ENCODE peak calls at places on chromosomes 13 and 19, in ten cellular contexts. A is transverse colon, H is upper lobe of left lung, C is suprapubic skin, J is K562, M is HCT116, G is sigmoid colon, S is breast epithelium, R is stomach, T is H1. W is an unnamed sample.

GRCh38 chr13:39044536-39044935 is 6.3 kb downstream of the NHLRC3 start:
- DNase-seq in C (no peak), G (no peak), S (no peak), R (no peak), A (no peak), J (no peak), T (no peak), H (no peak), M (no peak), W (no peak)

GRCh38 chr19:416416-416815 is 7.5 kb upstream of the C2CD4C start:
- DNase-seq in G (no peak), R (no peak), J (no peak), C (peak; percentile 29), S (no peak), H (peak; percentile 41), M (no peak), A (no peak), T (no peak), W (no peak)

GRCh38 chr13:37326319-37326718 is 220.9 kb upstream of the CSNK1A1L start:
- DNase-seq in C (no peak), J (no peak), R (no peak), G (no peak), A (no peak), T (no peak), H (no peak), S (no peak), M (no peak), W (no peak)

GRCh38 chr13:94590744-94591143 is 5.2 kb downstream of the TGDS start:
- DNase-seq in A (no peak), S (no peak), M (no peak), J (no peak), C (no peak), H (no peak), G (no peak), T (no peak), R (no peak), W (no peak)

GRCh38 chr13:57631607-57632275 is at the start of gene PCDH17:
- DNase-seq in T (no peak), G (no peak), R (peak; percentile 34), S (no peak), H (peak; percentile 37), C (no peak), A (peak; percentile 7), M (no peak), J (no peak), W (no peak)

GRCh38 chr19:8571006-8571411 is 6.2 kb downstream of the MYO1F start:
- DNase-seq in M (no peak), G (no peak), C (peak; percentile 62), H (no peak), A (peak; percentile 55), R (peak; percentile 47), T (no peak), J (no peak), S (no peak), W (no peak)

GRCh38 chr13:26605845-26606244 is 48.4 kb downstream of the WASF3 start:
- DNase-seq in R (no peak), J (peak; percentile 7), C (no peak), T (peak; percentile 25), H (no peak), M (no peak), G (no peak), A (no peak), S (no peak), W (no peak)

GRCh38 chr13:100394005-100394695 is 194.4 kb downstream of the GGACT start:
- DNase-seq in J (no peak), G (no peak), H (no peak), C (no peak), M (peak; percentile 86), S (no peak), A (no peak), T (no peak), R (no peak), W (no peak)

GRCh38 chr13:26899153-26899552 is 138.6 kb upstream of the GPR12 start:
- DNase-seq in S (no peak), A (no peak), M (no peak), G (peak; percentile 5), C (no peak), T (no peak), R (no peak), J (no peak), H (no peak), W (no peak)

GRCh38 chr13:101401196-101401595 is 15.1 kb downstream of the NALCN start:
- DNase-seq in H (no peak), A (no peak), T (no peak), J (no peak), G (no peak), S (no peak), M (no peak), R (no peak), C (no peak), W (no peak)

GRCh38 chr13:100657881-100658315 is 16.7 kb downstream of the TMTC4 start:
- DNase-seq in T (no peak), J (no peak), S (no peak), H (no peak), R (no peak), A (no peak), G (no peak), M (no peak), C (no peak), W (no peak)

GRCh38 chr19:1672038-1672768 is 19.8 kb upstream of the TCF3 start:
- DNase-seq in H (peak; percentile 92), S (no peak), A (peak; percentile 45), M (no peak), R (no peak), T (no peak), J (peak; percentile 84), G (no peak), C (peak; percentile 64), W (no peak)

GRCh38 chr19:35856001-35856400 is 710 bp upstream of the KIRREL2 start:
- DNase-seq in H (no peak), S (no peak), C (no peak), T (no peak), M (no peak), J (no peak), A (no peak), R (no peak), G (no peak), W (no peak)

GRCh38 chr13:72986197-72986596 is 72.6 kb upstream of the KLF5 start:
- DNase-seq in S (no peak), C (no peak), J (no peak), G (no peak), R (no peak), H (no peak), A (no peak), T (no peak), M (no peak), W (no peak)

GRCh38 chr19:52230685-52231084 is 38.7 kb upstream of the ZNF766 start:
- DNase-seq in J (no peak), C (no peak), G (no peak), H (no peak), R (no peak), A (no peak), T (no peak), M (no peak), S (no peak), W (no peak)

GRCh38 chr13:35768126-35768525 is 291.6 kb upstream of the MAB21L1 start:
- DNase-seq in M (no peak), R (no peak), C (no peak), A (no peak), J (no peak), H (no peak), T (no peak), S (no peak), G (no peak), W (no peak)

GRCh38 chr19:17021793-17022590 is 4.6 kb downstream of the CPAMD8 start:
- DNase-seq in T (no peak), A (no peak), S (peak; percentile 51), M (no peak), R (no peak), J (no peak), G (no peak), H (no peak), C (no peak), W (no peak)
- TF ChIP-seq POLR2AphosphoS5 in T (no peak), A (no peak), S (no peak), M (no peak), R (no peak), J (no peak), G (no peak), H (peak; percentile 14), C (no peak), W (no peak)

DNA sequence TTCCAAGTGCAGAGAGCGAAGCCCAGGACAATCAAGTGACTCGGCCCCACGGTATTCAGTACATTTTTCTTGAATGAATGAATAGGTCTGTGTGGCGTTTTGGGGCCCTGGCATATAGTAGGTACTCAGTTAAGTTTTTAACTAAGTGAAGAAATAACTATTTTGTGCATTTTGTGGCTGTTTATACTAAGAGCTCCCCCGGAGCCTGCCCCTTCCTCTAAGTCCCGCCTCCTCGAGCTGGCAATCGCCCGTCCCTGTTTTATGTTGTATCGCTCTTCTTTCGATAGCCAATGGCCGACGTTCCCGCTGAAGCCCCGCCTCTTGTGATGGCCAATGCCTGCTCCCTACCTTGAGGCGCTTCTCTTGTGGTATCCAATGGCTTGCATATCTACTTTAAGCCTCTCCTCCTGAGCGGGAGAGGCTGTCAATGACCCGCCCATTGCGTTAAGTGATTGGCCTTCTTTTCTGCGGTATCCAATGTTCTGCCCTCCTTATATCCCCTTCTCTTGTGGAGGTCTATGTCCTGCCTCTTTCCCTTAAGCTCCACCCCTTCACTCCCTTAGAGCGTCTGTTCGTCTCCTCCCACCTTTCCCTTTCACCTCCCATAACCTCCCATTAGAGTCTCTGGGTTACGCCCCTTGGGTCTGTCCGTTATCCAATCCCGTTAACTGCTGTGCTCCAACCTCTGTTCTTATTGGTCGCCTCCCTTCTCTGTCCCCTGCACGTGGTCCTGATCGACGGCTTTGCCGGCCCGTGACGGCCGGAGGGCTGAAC is 510 bp upstream of the HDGFL2 start:
- DNase-seq in M (peak; percentile 100), S (peak; percentile 100), H (no peak), C (peak; percentile 99), A (peak; percentile 98), T (peak; percentile 99), G (peak; percentile 100), J (peak; percentile 96), R (peak; percentile 98), W (peak; percentile 88)
- TF ChIP-seq POLR2A in M (peak; percentile 37), S (peak; percentile 53), H (peak; percentile 71), C (no peak), A (peak; percentile 75), T (no peak), G (no peak), J (peak; percentile 85), R (no peak), W (peak; percentile 30)

DNA sequence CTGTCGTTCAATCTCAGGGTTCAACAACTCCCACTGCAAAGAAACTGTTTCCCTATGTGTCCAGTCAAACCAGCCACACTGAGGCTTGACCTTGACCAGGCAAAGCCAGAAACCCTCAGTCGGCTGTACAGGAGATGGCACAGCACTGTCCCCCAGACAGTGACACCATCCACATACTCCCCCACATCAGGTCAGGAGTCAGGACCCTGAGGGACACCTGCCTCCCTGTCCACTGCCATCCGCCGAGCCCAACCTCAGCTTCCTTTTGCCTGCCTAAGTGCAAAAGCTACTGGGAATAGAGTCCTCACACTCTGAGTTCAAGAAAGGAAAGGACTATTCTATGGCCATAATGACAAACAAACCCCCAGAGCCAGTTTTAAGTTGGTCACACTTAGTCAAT is 66.8 kb downstream of the ATP7B start:
- DNase-seq in R (no peak), S (no peak), H (no peak), T (no peak), M (no peak), J (no peak), C (no peak), A (no peak), G (no peak), W (no peak)
- TF ChIP-seq POLR2AphosphoS5 in R (no peak), S (no peak), H (no peak), T (no peak), M (no peak), J (no peak), C (no peak), A (no peak), G (no peak), W (no peak)

GRCh38 chr19:19463348-19464117 is 51.8 kb downstream of the TSSK6 start:
- DNase-seq in C (peak; percentile 81), S (no peak), M (no peak), R (no peak), J (no peak), A (no peak), T (no peak), H (no peak), G (peak; percentile 77), W (no peak)
- TF ChIP-seq POLR2A in C (no peak), S (no peak), M (no peak), R (no peak), J (no peak), A (no peak), T (no peak), H (no peak), G (no peak), W (no peak)